ENCODE peak calls at places on chromosomes 2 and 18, in four cellular contexts. V, W, A and X are unnamed samples.

GRCh38 chr2:232522014-232522854 is 2.0 kb downstream of the PRSS56 start:
- DNase-seq in V (no peak), W (peak; percentile 40), A (peak; percentile 96), X (no peak)

GRCh38 chr2:106115250-106115649 is 78.9 kb downstream of the UXS1 start:
- DNase-seq in V (peak; percentile 77), W (peak; percentile 88), A (no peak), X (no peak)

GRCh38 chr2:27811768-27812167 is 40.2 kb downstream of the MRPL33 start:
- DNase-seq in V (peak; percentile 46), W (peak; percentile 24), A (no peak), X (no peak)

GRCh38 chr2:191578031-191578430 is 99.9 kb upstream of the NABP1 start:
- DNase-seq in V (no peak), W (peak; percentile 85), A (no peak), X (no peak)

GRCh38 chr2:180520816-180521595 is 459.4 kb upstream of the UBE2E3 start:
- DNase-seq in V (peak; percentile 65), W (peak; percentile 95), A (no peak), X (no peak)

GRCh38 chr2:121473502-121473901 is 57.2 kb upstream of the RNU4ATAC start:
- DNase-seq in V (no peak), W (no peak), A (no peak), X (no peak)

GRCh38 chr2:170714156-170715061 is 728 bp upstream of the SP5 start:
- DNase-seq in V (no peak), W (peak; percentile 41), A (peak; percentile 58), X (peak; percentile 93)

GRCh38 chr2:222813177-222813843 is 47.5 kb upstream of the ACSL3 start:
- DNase-seq in V (no peak), W (peak; percentile 76), A (no peak), X (no peak)

GRCh38 chr18:61992285-61992684 is 99.5 kb upstream of the RNF152 start:
- DNase-seq in V (peak; percentile 82), W (peak; percentile 86), A (no peak), X (no peak)

GRCh38 chr2:7052404-7052803 is 135.2 kb downstream of the RNF144A start:
- DNase-seq in V (no peak), W (no peak), A (no peak), X (no peak)

DNA sequence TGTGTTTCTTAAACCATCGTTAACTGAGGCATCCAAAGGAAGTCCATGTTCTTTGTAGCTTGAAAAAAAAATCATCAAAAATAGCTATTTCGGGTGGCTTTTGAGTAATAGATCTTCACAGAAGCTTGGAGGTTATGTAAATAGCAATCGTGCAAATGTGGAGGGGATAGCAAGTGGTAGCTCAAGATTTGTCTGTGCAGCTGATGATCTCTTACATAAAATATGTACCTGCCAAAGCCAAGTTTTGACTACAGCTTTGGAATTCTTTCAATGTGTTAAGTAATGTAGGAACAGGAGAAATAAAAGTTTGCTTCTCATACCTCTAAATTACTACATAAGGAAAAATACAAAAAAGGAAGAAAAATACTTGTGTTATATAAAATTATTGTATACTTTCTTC is 1432.0 kb downstream of the DPP10 start:
- DNase-seq in V (no peak), W (no peak), A (no peak), X (no peak)
- H3K9me3 ChIP-seq in V (peaks cover 6% of the 10 kb centered on the region), W (peaks cover 9% of the 10 kb centered on the region), A (no peaks in the 10 kb centered on the region), X (no peaks in the 10 kb centered on the region)

GRCh38 chr2:182694189-182694588 is 21.9 kb upstream of the DNAJC10 start:
- DNase-seq in V (no peak), W (no peak), A (no peak), X (no peak)

DNA sequence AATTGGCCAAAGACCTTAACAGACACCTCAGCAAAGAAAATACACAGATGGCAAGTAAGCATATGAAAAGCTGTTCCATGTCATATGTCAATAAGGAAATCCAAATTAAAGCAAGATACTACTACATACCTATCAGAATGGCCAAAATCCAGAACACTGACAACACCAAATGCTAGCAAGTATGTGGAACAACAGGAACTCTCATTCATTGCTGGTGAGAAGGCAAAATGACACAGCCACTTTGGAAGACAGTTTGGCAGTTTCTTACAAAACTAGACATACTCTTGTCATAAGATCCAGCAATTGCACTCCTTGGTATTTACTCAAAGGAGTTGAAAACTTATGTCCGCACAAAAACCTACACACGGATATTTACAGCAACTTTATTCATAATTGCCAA is 20.3 kb upstream of the DNAJC10 start:
- DNase-seq in V (no peak), W (no peak), A (no peak), X (no peak)
- H3K9me3 ChIP-seq in V (no peaks in the 10 kb centered on the region), W (no peaks in the 10 kb centered on the region), A (no peaks in the 10 kb centered on the region), X (no peaks in the 10 kb centered on the region)

GRCh38 chr2:71672640-71673401 is 219.5 kb downstream of the DYSF start:
- DNase-seq in V (no peak), W (no peak), A (peak; percentile 6), X (no peak)
- H3K9me3 ChIP-seq in V (no peaks in the 10 kb centered on the region), W (no peaks in the 10 kb centered on the region), A (no peaks in the 10 kb centered on the region), X (no peaks in the 10 kb centered on the region)

DNA sequence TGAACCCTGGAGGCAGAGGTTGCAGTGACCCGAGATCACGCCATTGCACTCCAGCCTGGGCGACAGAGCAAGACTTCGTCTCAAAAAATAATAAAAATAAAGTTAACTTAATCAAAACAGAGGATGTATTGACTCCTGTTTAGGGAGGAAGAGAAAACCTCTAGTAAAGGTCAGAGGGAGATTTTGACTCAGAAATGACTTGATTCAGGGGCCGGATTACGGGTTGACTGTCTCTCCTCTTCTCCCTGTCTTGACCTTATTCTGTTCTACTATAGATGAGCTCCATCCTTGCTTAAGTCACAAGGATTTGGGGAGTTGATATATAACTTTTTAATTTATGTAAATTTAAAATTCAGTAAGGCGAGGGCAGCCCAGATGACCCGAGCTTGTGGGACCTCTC is 71.0 kb downstream of the COX7A2L start:
- DNase-seq in V (no peak), W (no peak), A (no peak), X (no peak)
- H3K9me3 ChIP-seq in V (no peaks in the 10 kb centered on the region), W (no peaks in the 10 kb centered on the region), A (no peaks in the 10 kb centered on the region), X (no peaks in the 10 kb centered on the region)

GRCh38 chr2:150387586-150388288 is 99.7 kb downstream of the RND3 start:
- DNase-seq in V (peak; percentile 26), W (no peak), A (no peak), X (no peak)
- H3K9me3 ChIP-seq in V (no peaks in the 10 kb centered on the region), W (peaks cover 7% of the 10 kb centered on the region), A (peaks cover 10% of the 10 kb centered on the region), X (peaks cover 11% of the 10 kb centered on the region)

DNA sequence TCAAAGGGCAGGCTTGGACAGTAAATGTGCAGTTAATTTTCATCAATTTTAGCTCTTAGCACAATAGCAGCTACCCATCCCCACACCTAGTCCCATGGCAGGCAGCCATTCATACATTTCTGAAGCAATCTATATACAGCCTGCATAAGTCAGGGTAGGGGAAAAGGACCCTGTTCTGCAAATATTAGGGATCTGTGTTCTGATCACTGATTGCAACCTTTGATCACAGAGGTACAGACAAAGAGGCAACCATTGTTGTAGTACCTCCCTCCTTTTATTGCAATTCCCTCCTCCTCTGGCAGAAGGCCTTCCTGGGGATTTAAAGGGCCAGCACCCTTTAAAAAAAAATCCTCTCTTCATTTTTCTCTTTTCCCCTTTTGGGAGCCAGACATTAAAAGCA is 58.3 kb downstream of the KANSL1L start:
- DNase-seq in V (no peak), W (no peak), A (no peak), X (no peak)
- H3K9me3 ChIP-seq in V (no peaks in the 10 kb centered on the region), W (no peaks in the 10 kb centered on the region), A (peaks cover 7% of the 10 kb centered on the region), X (peaks cover 17% of the 10 kb centered on the region)

GRCh38 chr18:64615047-64615446 is 466.2 kb upstream of the LINC00305 start:
- DNase-seq in V (no peak), W (no peak), A (no peak), X (no peak)
- H3K9me3 ChIP-seq in V (peaks cover 6% of the 10 kb centered on the region), W (no peaks in the 10 kb centered on the region), A (no peaks in the 10 kb centered on the region), X (no peaks in the 10 kb centered on the region)

DNA sequence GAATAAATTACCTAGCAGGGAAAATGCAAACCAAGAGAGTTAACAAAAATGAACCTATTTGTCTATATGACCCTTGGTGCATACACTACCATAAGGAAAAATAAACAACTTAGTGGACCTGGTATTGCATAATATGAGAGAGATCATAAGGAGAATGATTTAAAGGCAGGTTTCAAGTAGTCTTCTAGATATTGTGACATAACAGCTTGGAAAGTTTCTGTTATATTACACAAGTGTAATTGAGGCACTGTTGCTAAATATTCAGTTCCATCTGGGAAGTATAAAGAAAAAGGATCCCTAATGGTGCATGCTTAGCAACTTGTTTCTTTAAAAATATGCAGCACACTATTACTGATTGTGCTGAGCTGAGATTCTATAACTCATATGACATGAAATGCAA is 252.2 kb upstream of the SPHKAP start:
- DNase-seq in V (no peak), W (no peak), A (no peak), X (no peak)
- H3K9me3 ChIP-seq in V (peaks cover 2% of the 10 kb centered on the region), W (no peaks in the 10 kb centered on the region), A (no peaks in the 10 kb centered on the region), X (no peaks in the 10 kb centered on the region)

GRCh38 chr2:89821455-89821945 is 1130.0 kb downstream of the RPIA start:
- DNase-seq in V (no peak), W (no peak), A (no peak), X (no peak)

GRCh38 chr2:89829828-89830227 is 1138.4 kb downstream of the RPIA start:
- DNase-seq in V (peak; percentile 42), W (no peak), A (no peak), X (no peak)

GRCh38 chr2:89823556-89823955 is 1132.1 kb downstream of the RPIA start:
- DNase-seq in V (no peak), W (no peak), A (no peak), X (no peak)

GRCh38 chr2:89820248-89820647 is 1128.8 kb downstream of the RPIA start:
- DNase-seq in V (no peak), W (no peak), A (no peak), X (no peak)

GRCh38 chr2:89825034-89825433 is 1133.6 kb downstream of the RPIA start:
- DNase-seq in V (no peak), W (no peak), A (no peak), X (no peak)
- H3K9me3 ChIP-seq in V (peaks cover 34% of the 10 kb centered on the region), W (peaks cover 42% of the 10 kb centered on the region), A (peaks cover 6% of the 10 kb centered on the region), X (peaks cover 9% of the 10 kb centered on the region)

DNA sequence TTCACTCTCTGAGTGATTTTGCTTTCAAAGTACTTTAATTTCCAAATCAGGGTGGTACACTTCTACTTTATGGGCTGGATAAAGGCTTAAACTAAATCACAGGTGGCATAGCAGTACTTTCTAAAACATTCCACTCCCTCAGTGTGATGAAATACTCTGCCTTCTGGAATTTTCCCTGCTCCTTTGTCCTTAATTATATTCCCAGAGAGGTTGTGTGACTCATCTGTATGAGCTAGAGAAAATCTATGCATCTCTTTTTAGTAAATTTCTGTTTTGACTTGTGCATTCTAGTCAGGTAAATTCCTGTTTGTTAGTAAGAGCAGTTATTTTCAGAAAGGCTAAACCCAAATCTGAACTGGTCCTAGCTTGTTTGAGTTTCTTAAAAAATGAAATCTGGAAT is 29.0 kb upstream of the PLA2R1 start:
- DNase-seq in V (peak; percentile 54), W (peak; percentile 36), A (no peak), X (no peak)
- H3K9me3 ChIP-seq in V (peaks cover 25% of the 10 kb centered on the region), W (peaks cover 8% of the 10 kb centered on the region), A (peaks cover 5% of the 10 kb centered on the region), X (peaks cover 23% of the 10 kb centered on the region)